ENCODE peak calls at places on chromosomes 5 and 9, in four cellular contexts. L is NB4, Z is Kasumi-1, W is small intestine. S is an unnamed sample.

GRCh38 chr5:25095261-25095660 is 450.5 kb upstream of the CDH10 start:
- DNase-seq in L (no peak), Z (no peak), W (no peak), S (no peak)

GRCh38 chr5:135377751-135378680 is 21.0 kb downstream of the MACROH2A1 start:
- DNase-seq in L (no peak), Z (peak), W (peak), S (no peak)

GRCh38 chr5:53569486-53569885 is 9.0 kb downstream of the NDUFS4 start:
- DNase-seq in L (no peak), Z (no peak), W (peak), S (no peak)

GRCh38 chr5:135383803-135384495 is 15.1 kb downstream of the MACROH2A1 start:
- DNase-seq in L (no peak), Z (no peak), W (no peak), S (no peak)

GRCh38 chr9:123406691-123407536 is 50.9 kb downstream of the CRB2 start:
- DNase-seq in L (no peak), Z (no peak), W (no peak), S (no peak)

GRCh38 chr5:66324357-66324756 is 180.3 kb downstream of the SREK1 start:
- DNase-seq in L (no peak), Z (no peak), W (peak), S (no peak)

GRCh38 chr9:129109504-129109903 is 1.1 kb downstream of the CRAT start:
- DNase-seq in L (peak), Z (peak), W (peak), S (peak)

GRCh38 chr5:160438316-160439204 is 16.9 kb downstream of the PTTG1 start:
- DNase-seq in L (peak), Z (peak), W (peak), S (peak)

GRCh38 chr5:133643365-133643764 is 31.0 kb upstream of the FSTL4 start:
- DNase-seq in L (no peak), Z (no peak), W (no peak), S (no peak)

GRCh38 chr9:23582836-23583235 is 243.2 kb downstream of the ELAVL2 start:
- DNase-seq in L (no peak), Z (no peak), W (no peak), S (no peak)

GRCh38 chr9:27437652-27438373 is 86.3 kb upstream of the IFNK start:
- DNase-seq in L (no peak), Z (no peak), W (no peak), S (no peak)

GRCh38 chr5:36875789-36876388 is 680 bp upstream of the NIPBL start:
- DNase-seq in L (peak), Z (peak), W (peak), S (peak)

GRCh38 chr9:92964981-92965758 is 17.8 kb downstream of the FGD3 start:
- DNase-seq in L (peak), Z (peak), W (peak), S (no peak)

GRCh38 chr5:68911840-68912690 is 181.7 kb upstream of the SLC30A5 start:
- DNase-seq in L (no peak), Z (no peak), W (no peak), S (no peak)

S was measured in WTC11.